ENCODE peak calls at places on chromosome 21, in four cellular contexts. R is LoVo, S is mesothelial cell of epicardium, F is fibroblast of the conjunctiva. P is an unnamed sample.

GRCh38 chr21:44003307-44003966 is 8.7 kb upstream of the TRAPPC10 start:
- DNase-seq in S (no peak), R (no peak), F (no peak), P (no peak)

GRCh38 chr21:37619464-37619974 is 252.9 kb downstream of the DYRK1A start:
- DNase-seq in R (no peak), S (no peak), F (no peak), P (no peak)

GRCh38 chr21:35641271-35642016 is 418.9 kb downstream of the SETD4 start:
- DNase-seq in F (no peak), S (no peak), R (no peak), P (no peak)

GRCh38 chr21:42558846-42559245 is 45.2 kb downstream of the SLC37A1 start:
- DNase-seq in S (peak), R (no peak), F (no peak), P (no peak)

GRCh38 chr21:25039461-25040380 is 567.6 kb downstream of the MRPL39 start:
- DNase-seq in F (no peak), R (no peak), S (no peak), P (no peak)

GRCh38 chr21:38095220-38095619 is 161.6 kb upstream of the KCNJ15 start:
- DNase-seq in R (no peak), F (no peak), S (no peak), P (no peak)

GRCh38 chr21:28193189-28193588 is 799.5 kb downstream of the LTN1 start:
- DNase-seq in R (no peak), F (no peak), S (no peak), P (no peak)

GRCh38 chr21:44332965-44333364 is 6.2 kb downstream of the CFAP410 start:
- DNase-seq in S (no peak), R (no peak), F (no peak), P (no peak)

GRCh38 chr21:45900034-45900868 is 81.3 kb upstream of the COL6A1 start:
- DNase-seq in R (no peak), S (no peak), F (no peak), P (no peak)

GRCh38 chr21:45012661-45013270 is 61.6 kb upstream of the ADARB1 start:
- DNase-seq in F (no peak), S (no peak), R (no peak), P (no peak)

GRCh38 chr21:46194374-46195334 is 10.4 kb upstream of the SPATC1L start:
- DNase-seq in R (no peak), S (no peak), F (no peak), P (no peak)

GRCh38 chr21:41458559-41458958 is 32.5 kb downstream of the MX1 start:
- DNase-seq in F (no peak), R (no peak), S (no peak), P (no peak)

P was measured in HFF-Myc.